ENCODE peak calls at places on chromosome 16, in ten cellular contexts. V is heart left ventricle; Y is endothelial cell of umbilical vein; F is esophagus squamous epithelium; B is CD8-positive, alpha-beta T cell; G is neural progenitor cell; U is SK-N-SH; K is adrenal gland; N is IMR-90; L is mammary epithelial cell. W is an unnamed sample.
A peak's percentile ranks its signal among the peaks of the same experiment; 100 is the strongest.

GRCh38 chr16:70701998-70702397 is 16.1 kb upstream of the MTSS2 start:
- DNase-seq in V (no peak), Y (no peak), F (no peak), B (no peak), G (no peak), U (no peak), K (no peak), N (no peak), L (no peak), W (no peak)

GRCh38 chr16:50301626-50302471 is 35.5 kb downstream of the ADCY7 start:
- DNase-seq in V (no peak), Y (no peak), F (no peak), B (no peak), G (no peak), U (peak; percentile 27), K (peak; percentile 77), N (peak; percentile 86), L (peak; percentile 53), W (peak; percentile 80)

GRCh38 chr16:81815429-81815766 is 36.3 kb downstream of the PLCG2 start:
- DNase-seq in V (no peak), Y (no peak), F (no peak), B (no peak), G (peak; percentile 29), U (no peak), K (no peak), N (no peak), L (no peak), W (no peak)

GRCh38 chr16:30997887-30998711 is 12.3 kb downstream of the STX1B start:
- DNase-seq in V (no peak), Y (no peak), F (no peak), B (no peak), G (no peak), U (no peak), K (peak; percentile 75), N (peak; percentile 84), L (peak; percentile 77), W (no peak)

GRCh38 chr16:66387817-66388332 is 21.4 kb downstream of the CDH5 start:
- DNase-seq in V (no peak), Y (no peak), F (no peak), B (no peak), G (no peak), U (no peak), K (no peak), N (no peak), L (no peak), W (peak; percentile 6)

GRCh38 chr16:62939687-62940086 is 903.4 kb upstream of the CDH8 start:
- DNase-seq in V (no peak), Y (no peak), F (no peak), B (no peak), G (no peak), U (no peak), K (no peak), N (no peak), L (no peak), W (no peak)

GRCh38 chr16:23694707-23695373 is 16.2 kb downstream of the PLK1 start:
- DNase-seq in V (no peak), Y (peak; percentile 30), F (no peak), B (no peak), G (peak; percentile 83), U (peak; percentile 56), K (peak; percentile 41), N (peak; percentile 38), L (no peak), W (no peak)

GRCh38 chr16:11562411-11562810 is 24.3 kb downstream of the LITAF start:
- DNase-seq in V (no peak), Y (no peak), F (no peak), B (no peak), G (no peak), U (no peak), K (no peak), N (no peak), L (peak; percentile 77), W (no peak)

GRCh38 chr16:85498607-85499006 is 114.5 kb upstream of the GSE1 start:
- DNase-seq in V (no peak), Y (no peak), F (no peak), B (no peak), G (no peak), U (no peak), K (no peak), N (no peak), L (no peak), W (no peak)

DNA sequence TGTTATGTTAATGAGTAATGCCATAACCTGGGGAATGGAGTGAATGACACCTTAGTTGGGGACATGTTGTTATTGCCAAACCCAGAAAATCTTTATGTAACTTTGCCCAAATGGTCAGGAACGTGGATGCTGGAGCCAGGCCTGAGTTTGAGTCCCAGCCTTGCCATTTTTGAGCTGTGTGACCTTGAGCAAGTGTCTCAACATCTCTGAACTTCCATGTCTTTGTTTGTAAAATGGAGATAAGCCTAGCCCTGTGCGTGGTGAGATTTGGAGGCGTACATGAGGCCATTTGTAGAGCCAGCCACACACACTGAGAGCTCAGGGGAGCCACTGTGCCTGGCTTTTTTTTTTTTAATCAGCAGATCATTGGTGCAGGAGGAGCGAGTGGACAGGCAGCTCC is 247.3 kb downstream of the FOXL1 start:
- DNase-seq in V (no peak), Y (no peak), F (no peak), B (no peak), G (no peak), U (no peak), K (no peak), N (no peak), L (no peak), W (no peak)
- H3K4me3 ChIP-seq in V (no peak overlapping the region), Y (no peak overlapping the region), F (no peak overlapping the region), B (no peak overlapping the region), G (no peak overlapping the region), U (no peak overlapping the region), K (no peak overlapping the region), N (no peak overlapping the region), L (no peak overlapping the region), W (no peak overlapping the region)

DNA sequence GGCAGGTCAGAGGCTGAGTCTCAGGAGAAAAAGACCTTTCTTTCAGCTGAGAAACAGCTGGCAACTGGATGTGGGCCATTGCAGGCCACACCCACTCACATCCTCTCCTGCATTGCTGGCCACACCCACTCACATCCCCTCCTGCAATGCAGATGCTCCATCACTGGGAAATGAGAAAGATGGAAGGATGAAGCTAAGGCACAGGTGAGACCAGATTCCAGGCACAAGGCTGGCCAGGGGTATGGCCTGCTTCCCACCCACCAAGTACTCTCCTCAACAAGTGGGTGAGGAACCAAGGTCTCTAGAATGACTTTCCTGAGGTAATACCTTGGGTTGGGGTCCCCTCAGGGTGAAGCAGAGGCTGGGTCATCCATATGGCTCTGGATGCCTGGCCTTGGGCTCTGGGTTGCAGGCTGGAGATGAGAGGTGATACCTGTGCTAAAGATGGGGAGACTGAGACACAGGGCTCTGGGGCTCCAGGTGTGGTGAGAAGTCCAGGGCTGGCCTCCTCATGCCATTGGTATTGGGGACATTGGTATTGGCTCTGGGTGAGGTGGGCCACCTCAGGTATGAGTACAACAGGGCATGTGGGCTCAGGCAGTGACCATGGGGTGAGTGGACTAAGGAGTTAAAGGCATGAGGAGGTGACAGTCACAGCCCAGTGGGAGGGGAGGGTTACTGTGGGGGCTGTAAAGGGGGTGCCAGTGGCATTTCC is 1726.8 kb downstream of the TP53TG3F start:
- DNase-seq in V (no peak), Y (no peak), F (no peak), B (no peak), G (no peak), U (no peak), K (no peak), N (no peak), L (no peak), W (no peak)
- H3K9me3 ChIP-seq in V (no peaks in the 10 kb centered on the region), Y (peaks cover 6% of the 10 kb centered on the region), F (no peaks in the 10 kb centered on the region), B (no peaks in the 10 kb centered on the region), G (peaks cover 17% of the 10 kb centered on the region), U (no peaks in the 10 kb centered on the region), K (no peaks in the 10 kb centered on the region), N (peaks cover 30% of the 10 kb centered on the region), L (peaks cover 18% of the 10 kb centered on the region), W (no peaks in the 10 kb centered on the region)

GRCh38 chr16:46688657-46689491 is at the start of gene VPS35:
- DNase-seq in V (peak; percentile 100), Y (peak; percentile 99), F (peak; percentile 98), B (peak; percentile 100), G (peak; percentile 100), U (peak; percentile 95), K (peak; percentile 100), N (peak; percentile 98), L (peak; percentile 98), W (peak; percentile 100)

GRCh38 chr16:46691720-46692119 is 2.3 kb downstream of the ORC6 start:
- DNase-seq in V (no peak), Y (peak; percentile 57), F (no peak), B (no peak), G (no peak), U (no peak), K (no peak), N (peak; percentile 24), L (no peak), W (no peak)

GRCh38 chr16:46688101-46688656 is 799 bp downstream of the VPS35 start:
- DNase-seq in V (peak; percentile 34), Y (peak; percentile 48), F (no peak), B (no peak), G (no peak), U (no peak), K (peak; percentile 46), N (peak; percentile 20), L (peak; percentile 76), W (no peak)

GRCh38 chr16:46689492-46690280 is at the start of gene ORC6:
- DNase-seq in V (peak; percentile 97), Y (peak; percentile 80), F (peak; percentile 94), B (peak; percentile 98), G (peak; percentile 98), U (peak; percentile 96), K (peak; percentile 100), N (peak; percentile 95), L (peak; percentile 95), W (peak; percentile 98)

DNA sequence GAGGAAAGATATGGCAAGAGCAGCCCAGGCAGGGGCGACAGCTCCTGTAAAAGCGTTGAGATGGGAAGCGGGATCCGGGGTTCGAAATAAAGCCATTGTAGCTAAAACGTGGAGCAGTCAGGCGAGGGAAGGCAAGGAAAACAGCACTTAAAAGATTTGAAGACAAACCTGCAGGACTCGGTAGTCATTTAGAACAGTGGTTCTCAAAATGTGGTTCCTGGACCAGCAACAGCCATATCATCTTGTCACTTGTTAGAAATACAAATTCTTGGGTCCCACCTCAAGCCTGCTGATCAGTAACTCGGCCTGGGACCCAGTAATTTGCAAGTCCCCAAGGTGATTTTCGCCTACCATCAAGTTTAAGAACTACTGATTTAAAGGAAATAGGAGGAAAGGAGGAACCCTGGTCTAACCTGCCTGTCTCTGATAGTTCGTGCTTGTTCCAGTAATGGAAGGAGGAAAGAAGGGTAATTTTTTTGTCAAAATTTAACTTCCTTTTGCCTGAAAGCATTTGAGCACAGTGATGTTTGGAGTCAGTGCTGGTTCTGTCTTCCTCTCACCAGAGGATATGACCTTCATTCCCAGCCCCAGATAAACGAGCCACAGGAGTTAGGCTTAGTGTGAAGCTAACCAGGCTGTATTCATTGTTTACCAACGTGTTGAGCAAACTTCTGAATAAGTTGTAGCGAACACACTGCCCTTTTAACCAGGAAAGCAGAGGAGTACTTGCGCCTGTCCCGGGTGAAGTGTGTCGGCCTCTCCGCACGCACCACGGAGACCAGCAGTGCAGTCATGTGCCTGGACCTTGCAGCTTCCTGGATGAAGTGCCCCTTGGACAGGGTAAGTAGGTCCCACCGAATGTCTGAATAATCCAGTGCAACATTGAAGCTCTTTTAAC is 1.1 kb downstream of the ORC6 start:
- DNase-seq in V (no peak), Y (peak; percentile 25), F (no peak), B (no peak), G (peak; percentile 2), U (no peak), K (no peak), N (peak; percentile 40), L (no peak), W (no peak)
- TF ChIP-seq CTCF in V (no peak), Y (no peak), F (no peak), B (no peak), G (no peak), U (no peak), K (no peak), N (no peak), L (no peak), W (no peak)

GRCh38 chr16:8855972-8856371 is 12.8 kb downstream of the CARHSP1 start:
- DNase-seq in V (no peak), Y (no peak), F (no peak), B (no peak), G (no peak), U (no peak), K (no peak), N (no peak), L (no peak), W (no peak)
- H3K4me3 ChIP-seq in V (no peak overlapping the region), Y (no peak overlapping the region), F (no peak overlapping the region), B (no peak overlapping the region), G (no peak overlapping the region), U (no peak overlapping the region), K (no peak overlapping the region), N (no peak overlapping the region), L (no peak overlapping the region), W (no peak overlapping the region)